ENCODE peak calls at places on chromosomes 11 and 22, in seven cellular contexts. U is sigmoid colon, F is fibroblast of lung, I is vagina, D is GM23248, K is transverse colon, A is A549. T is an unnamed sample.

GRCh38 chr22:25153961-25154685 is 45.5 kb upstream of the CRYBB3 start:
- DNase-seq in U (peak; percentile 94), F (peak; percentile 57), I (no peak), D (peak; percentile 65), K (peak; percentile 80), A (no peak), T (peak; percentile 78)

GRCh38 chr22:49657275-49657973 is 170.2 kb downstream of the BRD1 start:
- DNase-seq in U (peak; percentile 81), F (no peak), I (no peak), D (no peak), K (peak; percentile 68), A (no peak), T (peak; percentile 77)

GRCh38 chr22:42229455-42230149 is 40.9 kb downstream of the TCF20 start:
- DNase-seq in U (peak; percentile 67), F (peak; percentile 74), I (no peak), D (peak; percentile 60), K (no peak), A (no peak), T (no peak)

GRCh38 chr11:118153516-118153915 is 893 bp upstream of the SCN4B start:
- DNase-seq in U (no peak), F (no peak), I (no peak), D (no peak), K (no peak), A (no peak), T (no peak)

GRCh38 chr11:43825217-43825816 is 55.3 kb upstream of the ALKBH3 start:
- DNase-seq in U (no peak), F (no peak), I (no peak), D (peak; percentile 61), K (no peak), A (peak; percentile 10), T (no peak)

GRCh38 chr11:93526058-93526633 is 17.0 kb downstream of the SMCO4 start:
- DNase-seq in U (no peak), F (no peak), I (no peak), D (no peak), K (no peak), A (no peak), T (no peak)

GRCh38 chr11:32819187-32819586 is 10.5 kb upstream of the PRRG4 start:
- DNase-seq in U (no peak), F (no peak), I (no peak), D (no peak), K (no peak), A (no peak), T (no peak)

GRCh38 chr11:57213282-57214086 is 23.6 kb downstream of the APLNR start:
- DNase-seq in U (no peak), F (peak; percentile 70), I (no peak), D (no peak), K (no peak), A (no peak), T (no peak)

GRCh38 chr11:85805387-85805786 is 5.6 kb downstream of the SYTL2 start:
- DNase-seq in U (no peak), F (peak; percentile 46), I (no peak), D (peak; percentile 31), K (no peak), A (no peak), T (no peak)

GRCh38 chr22:17744430-17744829 is 29.8 kb downstream of the BID start:
- DNase-seq in U (no peak), F (no peak), I (no peak), D (no peak), K (no peak), A (no peak), T (no peak)

GRCh38 chr11:121421149-121421906 is 30.8 kb upstream of the SORL1 start:
- DNase-seq in U (no peak), F (peak; percentile 25), I (no peak), D (peak; percentile 24), K (no peak), A (no peak), T (no peak)

GRCh38 chr11:47160753-47161133 is 15.9 kb downstream of the ARFGAP2 start:
- DNase-seq in U (no peak), F (no peak), I (no peak), D (no peak), K (no peak), A (peak; percentile 19), T (no peak)

GRCh38 chr11:35742707-35743454 is 80.3 kb downstream of the TRIM44 start:
- DNase-seq in U (no peak), F (no peak), I (no peak), D (no peak), K (no peak), A (no peak), T (no peak)

GRCh38 chr11:71146846-71147245 is 105.5 kb downstream of the SHANK2 start:
- DNase-seq in U (no peak), F (no peak), I (no peak), D (no peak), K (no peak), A (no peak), T (peak; percentile 52)

GRCh38 chr11:68872216-68873003 is 30.7 kb upstream of the CPT1A start:
- DNase-seq in U (no peak), F (peak; percentile 37), I (no peak), D (peak; percentile 40), K (no peak), A (no peak), T (peak; percentile 30)

GRCh38 chr11:58495906-58496305 is 12.0 kb downstream of the OR5B21 start:
- DNase-seq in U (no peak), F (no peak), I (no peak), D (no peak), K (no peak), A (no peak), T (no peak)

GRCh38 chr11:47646019-47646418 is 3.7 kb upstream of the MTCH2 start:
- DNase-seq in U (no peak), F (no peak), I (no peak), D (no peak), K (no peak), A (no peak), T (no peak)

GRCh38 chr11:62574363-62575057 is 819 bp upstream of the EEF1G start:
- DNase-seq in U (no peak), F (peak; percentile 36), I (no peak), D (peak; percentile 72), K (peak; percentile 41), A (no peak), T (peak; percentile 74)

GRCh38 chr11:73236879-73237278 is 18.8 kb downstream of the P2RY2 start:
- DNase-seq in U (no peak), F (no peak), I (no peak), D (peak; percentile 50), K (peak; percentile 62), A (peak; percentile 69), T (peak; percentile 68)

GRCh38 chr11:67423466-67423865 is 4.8 kb upstream of the RPS6KB2 start:
- DNase-seq in U (no peak), F (no peak), I (no peak), D (no peak), K (no peak), A (no peak), T (no peak)

GRCh38 chr11:68946416-68947090 is 34.2 kb downstream of the MRGPRD start:
- DNase-seq in U (peak; percentile 82), F (peak; percentile 88), I (no peak), D (peak; percentile 93), K (no peak), A (peak; percentile 31), T (no peak)

DNA sequence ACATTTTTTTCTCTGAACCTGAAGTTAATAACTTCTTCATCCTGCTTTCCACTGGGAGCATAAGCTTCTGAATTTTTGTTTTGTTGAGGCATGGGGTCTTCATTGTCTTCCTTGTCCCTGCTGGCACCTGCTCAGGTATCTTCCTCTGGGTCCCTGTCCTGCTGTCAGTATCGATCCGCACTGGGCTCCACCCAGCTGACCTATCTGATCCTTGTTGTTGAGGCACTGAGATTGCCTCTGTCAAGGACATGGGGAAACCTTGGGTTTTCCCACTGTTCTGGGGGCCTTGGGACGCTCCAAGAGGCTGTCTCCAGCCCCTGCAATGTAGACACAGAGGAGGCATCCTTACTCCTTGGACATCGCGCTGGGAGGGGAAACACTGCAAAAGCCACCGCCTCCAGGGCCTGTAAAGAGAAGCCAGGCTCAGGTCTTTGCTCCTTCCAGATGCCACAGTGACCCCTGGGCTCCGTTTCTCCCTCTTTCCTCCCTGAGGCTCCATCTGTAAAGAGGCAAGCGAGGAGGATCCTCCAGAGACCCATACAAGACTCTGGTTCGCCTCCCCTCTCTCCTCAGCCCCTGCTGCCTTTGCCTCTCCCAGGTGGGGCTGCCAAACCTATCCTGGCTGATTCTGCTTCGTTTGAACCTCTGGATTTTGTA is 8.6 kb upstream of the RBFOX2 start:
- DNase-seq in U (no peak), F (no peak), I (no peak), D (no peak), K (no peak), A (no peak), T (no peak)
- H3K27ac ChIP-seq in U (no peak overlapping the region), F (no peak overlapping the region), I (no peak overlapping the region), D (no peak overlapping the region), K (no peak overlapping the region), A (no peak overlapping the region), T (no peak overlapping the region)

GRCh38 chr11:120186799-120187591 is 23.8 kb upstream of the OAF start:
- DNase-seq in U (peak; percentile 74), F (peak; percentile 59), I (no peak), D (peak; percentile 58), K (peak; percentile 73), A (no peak), T (peak; percentile 59)

GRCh38 chr11:120184371-120184945 is 26.4 kb upstream of the OAF start:
- DNase-seq in U (peak; percentile 86), F (no peak), I (peak; percentile 74), D (peak; percentile 52), K (no peak), A (no peak), T (peak; percentile 32)

GRCh38 chr11:120185678-120186407 is 25.0 kb upstream of the OAF start:
- DNase-seq in U (peak; percentile 60), F (no peak), I (no peak), D (no peak), K (no peak), A (no peak), T (no peak)

GRCh38 chr11:120184946-120185677 is 25.7 kb upstream of the OAF start:
- DNase-seq in U (peak; percentile 92), F (peak; percentile 36), I (no peak), D (peak; percentile 80), K (peak; percentile 82), A (no peak), T (peak; percentile 62)

GRCh38 chr11:120186408-120186798 is 24.4 kb upstream of the OAF start:
- DNase-seq in U (peak; percentile 39), F (no peak), I (no peak), D (no peak), K (no peak), A (no peak), T (peak; percentile 28)
- H3K4me1 ChIP-seq in U (no peaks in the 10 kb centered on the region), F (peaks cover 22% of the 10 kb centered on the region), I (peaks cover 73% of the 10 kb centered on the region), D (peaks cover 28% of the 10 kb centered on the region), K (peaks cover 61% of the 10 kb centered on the region), A (no peaks in the 10 kb centered on the region), T (peaks cover 7% of the 10 kb centered on the region)

DNA sequence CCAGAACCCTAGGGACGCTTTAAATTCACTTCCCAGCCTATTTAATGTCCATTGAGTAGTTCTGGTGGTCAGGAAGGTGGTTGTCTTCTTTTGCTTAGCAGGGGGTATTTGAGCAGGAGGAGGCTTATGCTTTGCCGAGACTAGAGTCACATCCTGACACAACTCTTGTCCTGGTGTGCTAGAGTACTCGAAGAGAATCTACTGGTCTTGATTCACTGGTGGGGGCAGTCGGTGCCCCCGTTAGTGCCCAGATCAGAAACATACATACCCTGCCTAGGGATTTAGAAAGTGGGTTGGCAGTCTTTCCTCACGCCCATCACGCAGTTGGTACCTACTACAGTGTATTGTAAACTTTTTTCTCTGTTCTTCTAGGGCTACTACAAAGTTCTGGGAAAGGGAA is 2.7 kb downstream of the RPL27A start:
- DNase-seq in U (no peak), F (no peak), I (no peak), D (no peak), K (no peak), A (no peak), T (no peak)
- H3K27ac ChIP-seq in U (no peak overlapping the region), F (no peak overlapping the region), I (no peak overlapping the region), D (peak overlapping the region; percentile 90), K (peak overlapping the region; percentile 94), A (no peak overlapping the region), T (no peak overlapping the region)

GRCh38 chr22:22423681-22424080 is 84.9 kb downstream of the ZNF280B start:
- DNase-seq in U (no peak), F (no peak), I (no peak), D (no peak), K (no peak), A (no peak), T (no peak)
- H3K4me1 ChIP-seq in U (no peaks in the 10 kb centered on the region), F (no peaks in the 10 kb centered on the region), I (no peaks in the 10 kb centered on the region), D (no peaks in the 10 kb centered on the region), K (no peaks in the 10 kb centered on the region), A (no peaks in the 10 kb centered on the region), T (no peaks in the 10 kb centered on the region)